ENCODE peak calls at places on chromosomes 6 and 20, in six cellular contexts. One of them, this sample, is unnamed.
A peak's percentile ranks its signal among the peaks of the same experiment; 100 is the strongest.

GRCh38 chr20:24698706-24699206 is 229.3 kb downstream of the SYNDIG1 start:
- DNase-seq in ACHN: no peak
- DNase-seq in cardiac muscle cell: no peak
- DNase-seq in ascending aorta: no peak
- DNase-seq in PC-9: no peak
- DNase-seq in NCI-H446 treated with DMSO at 0.1 percent for 48 hours: no peak
- DNase-seq in this sample: no peak

GRCh38 chr6:105981002-105981887 is 104.9 kb upstream of the PRDM1 start:
- DNase-seq in NCI-H446 treated with DMSO at 0.1 percent for 48 hours: no peak
- DNase-seq in ascending aorta: no peak
- DNase-seq in PC-9: no peak
- DNase-seq in ACHN: no peak
- DNase-seq in cardiac muscle cell: no peak
- DNase-seq in this sample: peak; percentile 21

GRCh38 chr6:28863607-28864320 is 60.0 kb downstream of the TRIM27 start:
- DNase-seq in PC-9: peak; percentile 85
- DNase-seq in ascending aorta: peak; percentile 86
- DNase-seq in NCI-H446 treated with DMSO at 0.1 percent for 48 hours: peak; percentile 64
- DNase-seq in ACHN: peak; percentile 34
- DNase-seq in cardiac muscle cell: peak; percentile 85
- DNase-seq in this sample: peak; percentile 78

GRCh38 chr6:117270121-117270959 is 5.0 kb downstream of the VGLL2 start:
- DNase-seq in PC-9: no peak
- DNase-seq in cardiac muscle cell: peak; percentile 10
- DNase-seq in ascending aorta: no peak
- DNase-seq in NCI-H446 treated with DMSO at 0.1 percent for 48 hours: no peak
- DNase-seq in ACHN: no peak
- DNase-seq in this sample: peak; percentile 65

GRCh38 chr6:11317885-11318771 is 85.7 kb upstream of the NEDD9 start:
- DNase-seq in PC-9: peak; percentile 84
- DNase-seq in cardiac muscle cell: peak; percentile 94
- DNase-seq in ACHN: peak; percentile 31
- DNase-seq in NCI-H446 treated with DMSO at 0.1 percent for 48 hours: peak; percentile 3
- DNase-seq in ascending aorta: peak; percentile 93
- DNase-seq in this sample: no peak

GRCh38 chr6:22570185-22570551 is 802 bp downstream of the HDGFL1 start:
- DNase-seq in cardiac muscle cell: no peak
- DNase-seq in PC-9: no peak
- DNase-seq in ascending aorta: no peak
- DNase-seq in ACHN: no peak
- DNase-seq in NCI-H446 treated with DMSO at 0.1 percent for 48 hours: no peak
- DNase-seq in this sample: no peak

GRCh38 chr6:163603395-163603794 is 188.9 kb downstream of the QKI start:
- DNase-seq in ACHN: no peak
- DNase-seq in ascending aorta: no peak
- DNase-seq in PC-9: no peak
- DNase-seq in cardiac muscle cell: no peak
- DNase-seq in NCI-H446 treated with DMSO at 0.1 percent for 48 hours: no peak
- DNase-seq in this sample: no peak

GRCh38 chr6:52549428-52549827 is 27.4 kb downstream of the TRAM2 start:
- DNase-seq in ascending aorta: no peak
- DNase-seq in NCI-H446 treated with DMSO at 0.1 percent for 48 hours: no peak
- DNase-seq in ACHN: no peak
- DNase-seq in cardiac muscle cell: no peak
- DNase-seq in PC-9: no peak
- DNase-seq in this sample: no peak

GRCh38 chr6:153117986-153118886 is 12.8 kb downstream of the RGS17 start:
- DNase-seq in cardiac muscle cell: peak; percentile 51
- DNase-seq in ACHN: peak; percentile 80
- DNase-seq in NCI-H446 treated with DMSO at 0.1 percent for 48 hours: no peak
- DNase-seq in ascending aorta: no peak
- DNase-seq in PC-9: no peak
- DNase-seq in this sample: no peak